ENCODE peak calls at places on chromosomes 3 and 15, in five cellular contexts. T is A549, S is uterus, B is body of pancreas, Z is NB4. A is an unnamed sample.

GRCh38 chr3:69084668-69085542 is at the start of gene ARL6IP5:
- DNase-seq in T (peak; percentile 61), S (peak; percentile 91), B (peak; percentile 93), Z (peak; percentile 97), A (peak; percentile 38)

GRCh38 chr3:47398218-47398617 is 17.4 kb downstream of the PTPN23 start:
- DNase-seq in T (no peak), S (no peak), B (no peak), Z (no peak), A (no peak)

GRCh38 chr15:72222433-72222832 is 8.6 kb downstream of the PKM start:
- DNase-seq in T (peak; percentile 95), S (no peak), B (no peak), Z (no peak), A (no peak)

GRCh38 chr3:33372218-33373081 is 67.8 kb downstream of the UBP1 start:
- DNase-seq in T (peak; percentile 29), S (no peak), B (peak; percentile 53), Z (peak; percentile 61), A (peak; percentile 36)

GRCh38 chr15:25186411-25186810 is 231.6 kb downstream of the SNRPN start:
- DNase-seq in T (no peak), S (no peak), B (no peak), Z (no peak), A (no peak)

GRCh38 chr3:145798005-145798404 is 363.0 kb downstream of the PLOD2 start:
- DNase-seq in T (no peak), S (no peak), B (peak; percentile 35), Z (no peak), A (no peak)

GRCh38 chr3:120145498-120146285 is 51.4 kb upstream of the GSK3B start:
- DNase-seq in T (peak; percentile 50), S (no peak), B (no peak), Z (no peak), A (peak; percentile 56)

GRCh38 chr15:78727561-78727960 is 83.7 kb downstream of the ADAMTS7 start:
- DNase-seq in T (peak; percentile 34), S (no peak), B (no peak), Z (no peak), A (no peak)

GRCh38 chr3:20073683-20074082 is 33.4 kb downstream of the KAT2B start:
- DNase-seq in T (no peak), S (no peak), B (no peak), Z (no peak), A (no peak)

GRCh38 chr3:23203651-23204111 is 554 bp downstream of the UBE2E2 start:
- DNase-seq in T (peak; percentile 14), S (peak; percentile 27), B (peak; percentile 23), Z (peak; percentile 42), A (peak; percentile 6)

GRCh38 chr15:65529754-65530317 is 427 bp upstream of the HACD3 start:
- DNase-seq in T (no peak), S (no peak), B (no peak), Z (no peak), A (no peak)
- TF ChIP-seq POLR2A in T (no peak), S (no peak), B (no peak), Z (no peak), A (no peak)

GRCh38 chr3:14134291-14134690 is 9.4 kb downstream of the TMEM43 start:
- DNase-seq in T (no peak), S (no peak), B (no peak), Z (no peak), A (no peak)
- TF ChIP-seq POLR2A in T (no peak), S (no peak), B (no peak), Z (no peak), A (no peak)

DNA sequence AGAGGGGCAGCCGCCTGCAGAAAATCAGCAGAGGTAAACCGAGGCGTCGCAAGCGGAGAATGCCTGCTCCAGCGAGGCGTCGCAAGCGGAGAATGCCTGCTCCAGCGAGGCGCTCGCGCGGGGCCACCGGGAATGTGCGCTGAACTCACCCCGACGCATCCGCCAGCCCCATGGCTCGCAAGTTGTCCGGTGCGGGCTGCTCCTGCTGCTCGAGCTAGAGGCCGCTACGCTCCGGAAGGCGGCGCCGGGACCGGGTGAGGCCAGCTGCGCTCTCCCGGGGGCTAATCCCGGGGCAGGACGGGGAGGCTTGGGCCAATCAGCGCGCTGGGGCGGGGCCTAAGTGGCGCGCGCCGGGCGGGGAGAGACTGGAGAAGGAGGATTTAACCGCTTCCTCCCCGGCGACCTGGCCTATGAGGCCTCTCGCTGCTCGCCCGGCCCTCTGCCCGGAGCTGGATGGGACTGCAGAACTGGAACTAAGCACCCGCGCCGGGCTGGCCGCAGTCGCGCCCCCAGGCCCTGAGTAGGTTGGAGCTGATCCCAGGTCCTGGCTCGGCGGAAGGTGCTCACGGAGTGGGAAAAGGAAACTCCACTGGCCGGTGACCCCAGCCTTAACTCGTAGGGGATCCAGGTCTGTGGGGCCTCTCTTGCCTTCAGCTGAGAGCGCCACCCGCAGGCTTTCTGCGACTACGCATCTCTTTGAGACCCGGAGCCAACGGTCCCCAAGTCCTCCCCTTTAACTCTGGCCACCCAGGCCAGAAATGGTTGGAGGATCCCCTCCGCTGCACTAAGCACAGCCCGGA is at the start of gene SLC26A6:
- DNase-seq in T (peak; percentile 98), S (peak; percentile 96), B (peak; percentile 97), Z (peak; percentile 98), A (peak; percentile 99)
- TF ChIP-seq POLR2A in T (peak; percentile 45), S (peak; percentile 34), B (peak; percentile 77), Z (peak; percentile 47), A (peak; percentile 78)

GRCh38 chr3:195151402-195151801 is 119.6 kb downstream of the XXYLT1 start:
- DNase-seq in T (no peak), S (no peak), B (no peak), Z (no peak), A (no peak)

GRCh38 chr3:195147649-195148121 is 123.3 kb downstream of the XXYLT1 start:
- DNase-seq in T (no peak), S (peak; percentile 65), B (no peak), Z (no peak), A (no peak)

GRCh38 chr3:195150194-195151118 is 120.5 kb downstream of the XXYLT1 start:
- DNase-seq in T (no peak), S (peak; percentile 72), B (peak; percentile 59), Z (peak; percentile 88), A (peak; percentile 86)

GRCh38 chr3:195149292-195149691 is 121.7 kb downstream of the XXYLT1 start:
- DNase-seq in T (no peak), S (no peak), B (no peak), Z (no peak), A (no peak)

GRCh38 chr3:195148553-195148952 is 122.4 kb downstream of the XXYLT1 start:
- DNase-seq in T (no peak), S (no peak), B (no peak), Z (no peak), A (no peak)
- TF ChIP-seq POLR2A in T (no peak), S (no peak), B (no peak), Z (no peak), A (no peak)

DNA sequence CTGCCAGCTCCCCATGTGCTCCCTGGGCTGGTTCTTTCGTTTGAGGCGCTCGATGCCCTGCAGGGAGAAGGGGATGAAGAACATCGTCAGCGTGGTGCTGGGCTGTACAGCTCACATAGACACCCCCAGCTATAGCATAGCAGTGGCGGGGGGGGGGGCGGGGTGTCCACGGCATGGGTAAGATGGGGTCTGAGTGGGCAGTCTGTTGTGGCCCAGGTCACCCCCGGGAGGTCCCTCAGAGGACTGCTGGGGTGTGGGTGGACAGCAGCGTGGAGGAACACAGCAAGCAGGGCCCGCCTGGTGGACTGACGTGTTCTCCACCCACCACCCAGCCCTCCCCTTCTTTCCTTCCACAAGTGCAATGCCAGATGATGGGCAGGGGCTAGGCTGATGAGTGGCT is 43.7 kb downstream of the TGM4 start:
- DNase-seq in T (no peak), S (no peak), B (no peak), Z (no peak), A (no peak)
- TF ChIP-seq POLR2A in T (no peak), S (no peak), B (no peak), Z (no peak), A (no peak)

GRCh38 chr15:51732661-51733060 is 4.8 kb downstream of the LYSMD2 start:
- DNase-seq in T (no peak), S (no peak), B (no peak), Z (no peak), A (no peak)

GRCh38 chr15:51735611-51736010 is 1.8 kb downstream of the LYSMD2 start:
- DNase-seq in T (no peak), S (no peak), B (no peak), Z (peak; percentile 44), A (no peak)

GRCh38 chr15:51735211-51735610 is 2.2 kb downstream of the LYSMD2 start:
- DNase-seq in T (no peak), S (no peak), B (no peak), Z (peak; percentile 57), A (no peak)

GRCh38 chr15:51736069-51736468 is 1.4 kb downstream of the LYSMD2 start:
- DNase-seq in T (no peak), S (no peak), B (no peak), Z (peak; percentile 86), A (no peak)

GRCh38 chr15:51731549-51732267 is 5.7 kb downstream of the LYSMD2 start:
- DNase-seq in T (no peak), S (no peak), B (peak; percentile 24), Z (peak; percentile 96), A (no peak)
- TF ChIP-seq POLR2A in T (no peak), S (no peak), B (no peak), Z (no peak), A (no peak)

A was measured in H54.